ENCODE peak calls at places on chromosomes 13 and 19, in nine cellular contexts. A is right lobe of liver, K is fibroblast of pulmonary artery, D is lower leg skin, U is thyroid gland, M is foreskin fibroblast, Y is fibroblast of lung, R is GM12864, I is pancreas. X is an unnamed sample.

GRCh38 chr19:48962029-48962848 is 2.9 kb upstream of the FTL start:
- DNase-seq in A (peak), K (peak), D (peak), U (peak), M (no peak), Y (no peak), R (no peak), I (no peak), X (no peak)

GRCh38 chr13:22210134-22210930 is 539.5 kb downstream of the FGF9 start:
- DNase-seq in A (no peak), K (no peak), D (no peak), U (no peak), M (no peak), Y (no peak), R (no peak), I (no peak), X (no peak)

GRCh38 chr13:60080871-60081270 is 82.9 kb downstream of the DIAPH3 start:
- DNase-seq in A (no peak), K (no peak), D (no peak), U (no peak), M (peak), Y (no peak), R (no peak), I (no peak), X (no peak)

GRCh38 chr13:48492123-48493075 is 40.5 kb downstream of the RCBTB2 start:
- DNase-seq in A (peak), K (peak), D (peak), U (peak), M (peak), Y (no peak), R (peak), I (no peak), X (no peak)

GRCh38 chr13:113404723-113405471 is 41.0 kb upstream of the GRTP1 start:
- DNase-seq in A (no peak), K (no peak), D (no peak), U (no peak), M (no peak), Y (no peak), R (no peak), I (peak), X (no peak)

GRCh38 chr19:8148410-8149231 is 771 bp downstream of the FBN3 start:
- DNase-seq in A (no peak), K (no peak), D (no peak), U (peak), M (no peak), Y (no peak), R (no peak), I (no peak), X (no peak)

GRCh38 chr13:95201814-95202521 is 99.3 kb downstream of the ABCC4 start:
- DNase-seq in A (no peak), K (peak), D (no peak), U (no peak), M (peak), Y (peak), R (no peak), I (no peak), X (no peak)

GRCh38 chr19:1970003-1970805 is 29.2 kb downstream of the CSNK1G2 start:
- DNase-seq in A (no peak), K (no peak), D (no peak), U (no peak), M (no peak), Y (peak), R (no peak), I (no peak), X (no peak)

GRCh38 chr13:61727714-61728275 is 312.1 kb upstream of the PCDH20 start:
- DNase-seq in A (no peak), K (peak), D (no peak), U (no peak), M (no peak), Y (peak), R (no peak), I (no peak), X (peak)

DNA sequence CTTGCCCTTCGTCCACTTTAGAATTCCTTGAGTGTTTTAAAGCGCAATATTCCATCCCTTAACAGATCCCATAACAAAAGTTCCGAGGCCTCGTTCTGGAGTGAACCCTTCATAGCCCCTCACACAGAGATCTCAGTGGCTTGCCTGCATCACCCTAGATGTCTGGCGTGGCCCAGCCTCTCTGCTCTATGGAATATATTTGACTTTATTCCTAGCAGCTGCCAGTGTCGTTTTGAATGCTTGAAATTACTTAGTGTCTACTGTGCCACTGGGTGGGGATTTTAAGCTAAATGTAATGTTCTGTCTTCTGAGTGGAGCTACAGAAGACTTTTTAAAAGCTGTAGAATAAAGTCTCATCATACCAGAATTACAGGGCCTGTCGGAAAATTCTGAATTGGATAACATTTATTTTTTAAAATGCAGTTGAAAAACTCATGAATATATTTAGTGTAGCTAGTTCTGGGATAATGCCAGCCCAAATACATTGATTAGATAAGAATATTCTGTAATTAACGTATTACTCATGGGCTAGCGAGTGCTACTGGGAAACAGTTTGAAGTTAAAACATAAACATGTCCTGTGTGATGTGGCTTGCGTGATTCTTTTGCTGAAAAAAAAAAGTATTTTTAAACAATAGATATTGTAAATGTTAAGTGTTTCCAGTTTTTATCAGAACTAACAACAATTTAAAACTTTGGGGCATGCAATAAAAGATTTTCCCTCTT is 111.8 kb downstream of the ESD start:
- DNase-seq in A (no peak), K (no peak), D (no peak), U (no peak), M (no peak), Y (no peak), R (no peak), I (no peak), X (no peak)
- H3K4me3 ChIP-seq in A (no peak), K (no peak), D (no peak), U (no peak), M (no peak), Y (no peak), R (no peak), I (no peak), X (no peak)

DNA sequence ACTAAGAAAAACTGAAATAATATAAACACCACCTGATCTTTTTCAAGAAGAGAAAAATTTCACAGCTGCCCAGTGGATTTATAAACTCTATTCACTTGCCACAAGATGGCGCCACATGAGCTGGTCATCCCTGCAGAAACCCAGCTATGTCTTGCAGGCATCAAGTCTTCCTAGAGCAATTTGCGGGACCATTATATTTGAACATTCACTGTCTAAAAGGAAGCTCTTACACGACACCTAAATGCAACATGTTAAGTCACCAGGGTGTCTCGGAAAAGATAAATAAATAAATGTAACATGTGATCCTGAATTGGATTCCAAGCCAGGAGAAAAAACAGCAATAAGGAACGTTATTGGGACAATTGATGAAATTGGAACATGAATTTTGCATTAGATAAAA is 20.3 kb upstream of the AKT2 start:
- DNase-seq in A (peak), K (peak), D (peak), U (peak), M (peak), Y (peak), R (peak), I (peak), X (no peak)
- TF ChIP-seq CTCF in A (peak), K (peak), D (no peak), U (peak), M (peak), Y (peak), R (peak), I (peak), X (peak)

GRCh38 chr19:41936961-41937360 is 8.7 kb upstream of the ERFL start:
- DNase-seq in A (no peak), K (no peak), D (no peak), U (no peak), M (no peak), Y (no peak), R (no peak), I (no peak), X (no peak)

GRCh38 chr19:41934849-41935374 is 6.7 kb upstream of the ERFL start:
- DNase-seq in A (peak), K (peak), D (peak), U (peak), M (no peak), Y (no peak), R (no peak), I (peak), X (no peak)

GRCh38 chr19:41936416-41936850 is 8.2 kb upstream of the ERFL start:
- DNase-seq in A (no peak), K (no peak), D (no peak), U (no peak), M (no peak), Y (no peak), R (no peak), I (no peak), X (no peak)

GRCh38 chr19:41937525-41937924 is 9.3 kb upstream of the ERFL start:
- DNase-seq in A (no peak), K (no peak), D (no peak), U (no peak), M (no peak), Y (no peak), R (no peak), I (no peak), X (no peak)

GRCh38 chr19:41935781-41936415 is 7.6 kb upstream of the ERFL start:
- DNase-seq in A (no peak), K (no peak), D (no peak), U (no peak), M (no peak), Y (no peak), R (no peak), I (no peak), X (no peak)
- H3K4me3 ChIP-seq in A (no peak), K (no peak), D (no peak), U (no peak), M (no peak), Y (no peak), R (no peak), I (no peak), X (no peak)

GRCh38 chr13:90420683-90421082 is 926.8 kb upstream of the MIR17HG start:
- DNase-seq in A (no peak), K (peak), D (no peak), U (no peak), M (no peak), Y (no peak), R (no peak), I (no peak), X (no peak)
- TF ChIP-seq CTCF in A (no peak), K (peak), D (no peak), U (no peak), M (peak), Y (peak), R (no peak), I (no peak), X (no peak)

GRCh38 chr19:11142528-11143171 is 12.9 kb downstream of the SPC24 start:
- DNase-seq in A (peak), K (peak), D (peak), U (peak), M (peak), Y (peak), R (no peak), I (peak), X (peak)
- H3K4me3 ChIP-seq in A (peak), K (peak), D (no peak), U (no peak), M (peak), Y (no peak), R (no peak), I (no peak), X (peak)